ENCODE peak calls at places on chromosomes 12 and 14, in ten cellular contexts. One of them, this sample, is unnamed.

GRCh38 chr12:92122941-92123779 is 22.5 kb downstream of the BTG1 start:
- DNase-seq in psoas muscle: no peak
- DNase-seq in stomach: no peak
- DNase-seq in A549: no peak
- DNase-seq in SK-N-SH: no peak
- DNase-seq in GM23338: no peak
- DNase-seq in mammary epithelial cell: no peak
- DNase-seq in PC-3: no peak
- DNase-seq in ovary: no peak
- DNase-seq in tibial artery: no peak
- DNase-seq in this sample: no peak

GRCh38 chr12:104790296-104791125 is 167.6 kb downstream of the SLC41A2 start:
- DNase-seq in ovary: peak
- DNase-seq in A549: peak
- DNase-seq in mammary epithelial cell: no peak
- DNase-seq in GM23338: peak
- DNase-seq in stomach: peak
- DNase-seq in SK-N-SH: peak
- DNase-seq in psoas muscle: peak
- DNase-seq in tibial artery: peak
- DNase-seq in PC-3: peak
- DNase-seq in this sample: peak

GRCh38 chr14:67782090-67782489 is 34.3 kb downstream of the ZFYVE26 start:
- DNase-seq in A549: no peak
- DNase-seq in GM23338: no peak
- DNase-seq in psoas muscle: no peak
- DNase-seq in ovary: no peak
- DNase-seq in SK-N-SH: no peak
- DNase-seq in mammary epithelial cell: no peak
- DNase-seq in PC-3: no peak
- DNase-seq in tibial artery: no peak
- DNase-seq in stomach: no peak
- DNase-seq in this sample: no peak

GRCh38 chr12:95815635-95816212 is 25.2 kb upstream of the NTN4 start:
- DNase-seq in stomach: no peak
- DNase-seq in ovary: no peak
- DNase-seq in PC-3: peak
- DNase-seq in GM23338: peak
- DNase-seq in tibial artery: no peak
- DNase-seq in mammary epithelial cell: peak
- DNase-seq in psoas muscle: no peak
- DNase-seq in A549: peak
- DNase-seq in SK-N-SH: peak
- DNase-seq in this sample: no peak

GRCh38 chr12:47071241-47071852 is 8.1 kb upstream of the PCED1B start:
- DNase-seq in ovary: no peak
- DNase-seq in GM23338: peak
- DNase-seq in mammary epithelial cell: no peak
- DNase-seq in tibial artery: no peak
- DNase-seq in SK-N-SH: no peak
- DNase-seq in stomach: no peak
- DNase-seq in A549: no peak
- DNase-seq in PC-3: peak
- DNase-seq in psoas muscle: no peak
- DNase-seq in this sample: peak

GRCh38 chr12:50574621-50575348 is 70.0 kb downstream of the DIP2B start:
- DNase-seq in psoas muscle: no peak
- DNase-seq in PC-3: no peak
- DNase-seq in ovary: no peak
- DNase-seq in tibial artery: no peak
- DNase-seq in A549: no peak
- DNase-seq in GM23338: peak
- DNase-seq in SK-N-SH: no peak
- DNase-seq in stomach: no peak
- DNase-seq in mammary epithelial cell: no peak
- DNase-seq in this sample: no peak

GRCh38 chr12:109938947-109939346 is 38.9 kb downstream of the TCHP start:
- DNase-seq in tibial artery: no peak
- DNase-seq in psoas muscle: no peak
- DNase-seq in stomach: no peak
- DNase-seq in mammary epithelial cell: no peak
- DNase-seq in A549: no peak
- DNase-seq in SK-N-SH: no peak
- DNase-seq in PC-3: no peak
- DNase-seq in GM23338: no peak
- DNase-seq in ovary: no peak
- DNase-seq in this sample: no peak

GRCh38 chr12:65682145-65682544 is 142.1 kb upstream of the HMGA2 start:
- DNase-seq in mammary epithelial cell: no peak
- DNase-seq in ovary: no peak
- DNase-seq in SK-N-SH: no peak
- DNase-seq in A549: no peak
- DNase-seq in psoas muscle: no peak
- DNase-seq in GM23338: no peak
- DNase-seq in stomach: no peak
- DNase-seq in PC-3: no peak
- DNase-seq in tibial artery: no peak
- DNase-seq in this sample: no peak

GRCh38 chr14:100332797-100333196 is 9.7 kb downstream of the SLC25A47 start:
- DNase-seq in mammary epithelial cell: no peak
- DNase-seq in ovary: peak
- DNase-seq in psoas muscle: no peak
- DNase-seq in A549: no peak
- DNase-seq in PC-3: no peak
- DNase-seq in SK-N-SH: no peak
- DNase-seq in GM23338: no peak
- DNase-seq in tibial artery: no peak
- DNase-seq in stomach: no peak
- DNase-seq in this sample: no peak

GRCh38 chr14:40199101-40199500 is 766.9 kb upstream of the FBXO33 start:
- DNase-seq in GM23338: no peak
- DNase-seq in stomach: no peak
- DNase-seq in A549: no peak
- DNase-seq in ovary: no peak
- DNase-seq in tibial artery: no peak
- DNase-seq in PC-3: no peak
- DNase-seq in mammary epithelial cell: no peak
- DNase-seq in SK-N-SH: no peak
- DNase-seq in psoas muscle: no peak
- DNase-seq in this sample: no peak

DNA sequence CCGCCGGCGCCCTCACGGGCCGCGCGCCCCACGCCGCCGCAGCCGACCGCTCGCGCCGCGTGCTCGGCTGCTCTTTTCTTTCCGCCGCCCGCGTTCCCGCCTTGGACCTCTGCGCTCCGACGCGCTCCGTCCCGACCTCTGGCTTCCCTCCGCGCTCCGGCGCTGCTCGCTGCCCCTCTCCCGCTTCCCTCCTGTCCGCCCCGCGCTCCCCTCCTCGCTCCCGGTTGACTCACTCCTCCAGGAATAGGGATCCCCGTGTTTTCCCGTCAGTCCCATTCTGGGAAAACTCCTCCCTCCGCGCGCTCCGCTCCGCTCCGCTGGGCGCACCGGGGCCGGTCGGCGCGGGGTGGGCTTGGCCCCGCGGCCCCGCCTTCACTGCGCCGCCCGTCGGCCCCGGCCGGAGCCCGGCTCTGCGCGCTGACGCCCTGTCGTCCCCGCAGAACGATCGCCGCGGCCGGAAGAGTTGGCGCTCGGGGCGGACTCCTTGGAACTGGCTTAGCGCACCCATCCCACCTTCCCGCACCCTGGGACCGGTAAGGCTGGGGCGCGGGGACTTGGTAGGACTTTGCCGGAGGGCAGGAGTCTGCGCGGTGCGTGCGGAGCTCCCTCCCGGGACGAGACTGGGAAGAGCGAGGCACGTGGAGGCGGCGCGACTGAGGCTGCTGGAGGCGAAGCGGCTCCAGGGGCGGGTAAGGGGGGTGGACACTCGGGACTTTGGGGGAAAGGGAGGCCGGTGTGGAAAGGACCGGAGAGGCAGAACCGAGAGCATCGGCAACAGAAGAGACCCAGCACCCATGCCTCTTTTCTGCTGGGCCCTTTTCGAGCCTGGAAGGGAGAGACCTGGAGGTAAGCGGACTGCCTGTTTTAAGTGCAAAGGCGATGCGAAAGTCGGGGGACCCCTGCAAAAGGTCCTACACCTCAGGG is 573 bp downstream of the TEAD4 start:
- DNase-seq in tibial artery: peak
- DNase-seq in psoas muscle: peak
- DNase-seq in PC-3: peak
- DNase-seq in ovary: peak
- DNase-seq in GM23338: peak
- DNase-seq in mammary epithelial cell: peak
- DNase-seq in SK-N-SH: peak
- DNase-seq in stomach: peak
- DNase-seq in A549: peak
- DNase-seq in this sample: peak
- H3K4me3 ChIP-seq in tibial artery: peak
- H3K4me3 ChIP-seq in psoas muscle: peak
- H3K4me3 ChIP-seq in PC-3: peak
- H3K4me3 ChIP-seq in ovary: peak
- H3K4me3 ChIP-seq in GM23338: peak
- H3K4me3 ChIP-seq in mammary epithelial cell: peak
- H3K4me3 ChIP-seq in SK-N-SH: peak
- H3K4me3 ChIP-seq in stomach: peak
- H3K4me3 ChIP-seq in A549: peak
- H3K4me3 ChIP-seq in this sample: peak

GRCh38 chr12:106224392-106224706 is 23.5 kb downstream of the CKAP4 start:
- DNase-seq in mammary epithelial cell: no peak
- DNase-seq in GM23338: no peak
- DNase-seq in SK-N-SH: no peak
- DNase-seq in PC-3: no peak
- DNase-seq in tibial artery: no peak
- DNase-seq in ovary: no peak
- DNase-seq in A549: no peak
- DNase-seq in stomach: no peak
- DNase-seq in psoas muscle: no peak
- DNase-seq in this sample: no peak
- TF ChIP-seq CTCF in mammary epithelial cell: no peak
- TF ChIP-seq CTCF in GM23338: no peak
- TF ChIP-seq CTCF in SK-N-SH: no peak
- TF ChIP-seq CTCF in PC-3: peak
- TF ChIP-seq CTCF in tibial artery: no peak
- TF ChIP-seq CTCF in ovary: no peak
- TF ChIP-seq CTCF in A549: no peak
- TF ChIP-seq CTCF in stomach: no peak
- TF ChIP-seq CTCF in psoas muscle: no peak
- TF ChIP-seq CTCF in this sample: no peak

GRCh38 chr12:26195250-26195640 is at the start of gene SSPN:
- DNase-seq in SK-N-SH: peak
- DNase-seq in mammary epithelial cell: peak
- DNase-seq in A549: no peak
- DNase-seq in psoas muscle: peak
- DNase-seq in stomach: peak
- DNase-seq in GM23338: peak
- DNase-seq in PC-3: peak
- DNase-seq in tibial artery: peak
- DNase-seq in ovary: peak
- DNase-seq in this sample: peak
- H3K27ac ChIP-seq in SK-N-SH: peak
- H3K27ac ChIP-seq in mammary epithelial cell: peak
- H3K27ac ChIP-seq in A549: peak
- H3K27ac ChIP-seq in psoas muscle: peak
- H3K27ac ChIP-seq in stomach: peak
- H3K27ac ChIP-seq in GM23338: no peak
- H3K27ac ChIP-seq in PC-3: peak
- H3K27ac ChIP-seq in tibial artery: peak
- H3K27ac ChIP-seq in ovary: peak
- H3K27ac ChIP-seq in this sample: no peak

GRCh38 chr12:116838395-116838794 is 42.8 kb downstream of the HRK start:
- DNase-seq in GM23338: no peak
- DNase-seq in psoas muscle: no peak
- DNase-seq in stomach: no peak
- DNase-seq in ovary: no peak
- DNase-seq in mammary epithelial cell: no peak
- DNase-seq in PC-3: no peak
- DNase-seq in A549: no peak
- DNase-seq in tibial artery: no peak
- DNase-seq in SK-N-SH: no peak
- DNase-seq in this sample: no peak
- H3K4me3 ChIP-seq in GM23338: no peak
- H3K4me3 ChIP-seq in psoas muscle: no peak
- H3K4me3 ChIP-seq in stomach: no peak
- H3K4me3 ChIP-seq in ovary: no peak
- H3K4me3 ChIP-seq in mammary epithelial cell: no peak
- H3K4me3 ChIP-seq in PC-3: no peak
- H3K4me3 ChIP-seq in A549: no peak
- H3K4me3 ChIP-seq in tibial artery: no peak
- H3K4me3 ChIP-seq in SK-N-SH: no peak
- H3K4me3 ChIP-seq in this sample: no peak

This sample was measured in cardiac muscle cell.